ENCODE peak calls at places on chromosome 9, in nine cellular contexts. U is choroid plexus epithelial cell; K is ovary; O is mucosa of descending colon; Y is cardiac fibroblast; X is CD4-positive, alpha-beta T cell; W is PC-9; E is neural crest cell; T is heart left ventricle. A is an unnamed sample.

GRCh38 chr9:6106576-6107339 is 91.3 kb upstream of the RANBP6 start:
- DNase-seq in U (peak; percentile 57), K (no peak), O (no peak), Y (peak; percentile 73), X (no peak), W (peak; percentile 2), E (no peak), T (peak; percentile 22), A (no peak)

GRCh38 chr9:126984969-126985368 is 70.4 kb downstream of the RALGPS1 start:
- DNase-seq in U (no peak), K (no peak), O (no peak), Y (no peak), X (no peak), W (peak; percentile 89), E (no peak), T (no peak), A (peak; percentile 41)

GRCh38 chr9:123607987-123608565 is 252.1 kb downstream of the CRB2 start:
- DNase-seq in U (no peak), K (no peak), O (no peak), Y (no peak), X (no peak), W (no peak), E (no peak), T (no peak), A (no peak)

GRCh38 chr9:18235181-18235908 is 238.6 kb upstream of the ADAMTSL1 start:
- DNase-seq in U (no peak), K (no peak), O (no peak), Y (no peak), X (no peak), W (no peak), E (no peak), T (no peak), A (no peak)

GRCh38 chr9:123616707-123617106 is 260.7 kb downstream of the CRB2 start:
- DNase-seq in U (no peak), K (no peak), O (no peak), Y (no peak), X (no peak), W (no peak), E (no peak), T (no peak), A (no peak)

GRCh38 chr9:95801797-95802196 is 73.7 kb upstream of the ERCC6L2 start:
- DNase-seq in U (no peak), K (no peak), O (no peak), Y (no peak), X (no peak), W (no peak), E (no peak), T (no peak), A (no peak)

GRCh38 chr9:76987594-76988200 is 31.8 kb upstream of the FOXB2 start:
- DNase-seq in U (peak; percentile 61), K (no peak), O (peak; percentile 34), Y (peak; percentile 61), X (no peak), W (peak; percentile 21), E (peak; percentile 8), T (no peak), A (no peak)

GRCh38 chr9:95150903-95151302 is 166.6 kb downstream of the FANCC start:
- DNase-seq in U (no peak), K (no peak), O (no peak), Y (no peak), X (no peak), W (no peak), E (no peak), T (no peak), A (no peak)

GRCh38 chr9:6383551-6384225 is 29.3 kb upstream of the UHRF2 start:
- DNase-seq in U (peak; percentile 60), K (no peak), O (no peak), Y (peak; percentile 69), X (no peak), W (no peak), E (no peak), T (no peak), A (no peak)

GRCh38 chr9:83956288-83957028 is 23.6 kb downstream of the HNRNPK start:
- DNase-seq in U (peak; percentile 55), K (peak; percentile 73), O (peak; percentile 91), Y (peak; percentile 65), X (peak; percentile 12), W (peak; percentile 78), E (peak; percentile 48), T (peak; percentile 78), A (peak; percentile 85)

GRCh38 chr9:91131433-91131839 is 230.3 kb downstream of the AUH start:
- DNase-seq in U (peak; percentile 96), K (peak; percentile 58), O (peak; percentile 73), Y (peak; percentile 90), X (no peak), W (peak; percentile 46), E (no peak), T (no peak), A (no peak)

GRCh38 chr9:119322137-119322695 is 47.0 kb downstream of the BRINP1 start:
- DNase-seq in U (peak; percentile 0), K (peak; percentile 71), O (no peak), Y (no peak), X (no peak), W (no peak), E (peak; percentile 4), T (peak; percentile 34), A (peak; percentile 77)

GRCh38 chr9:35102769-35103659 is at the start of gene STOML2:
- DNase-seq in U (peak; percentile 99), K (peak; percentile 93), O (peak; percentile 92), Y (peak; percentile 97), X (peak; percentile 88), W (peak; percentile 81), E (peak; percentile 84), T (peak; percentile 94), A (peak; percentile 97)
- TF ChIP-seq CTCF in U (peak; percentile 7), K (no peak), O (no peak), Y (no peak), X (no peak), W (no peak), E (peak; percentile 21), T (no peak), A (no peak)

DNA sequence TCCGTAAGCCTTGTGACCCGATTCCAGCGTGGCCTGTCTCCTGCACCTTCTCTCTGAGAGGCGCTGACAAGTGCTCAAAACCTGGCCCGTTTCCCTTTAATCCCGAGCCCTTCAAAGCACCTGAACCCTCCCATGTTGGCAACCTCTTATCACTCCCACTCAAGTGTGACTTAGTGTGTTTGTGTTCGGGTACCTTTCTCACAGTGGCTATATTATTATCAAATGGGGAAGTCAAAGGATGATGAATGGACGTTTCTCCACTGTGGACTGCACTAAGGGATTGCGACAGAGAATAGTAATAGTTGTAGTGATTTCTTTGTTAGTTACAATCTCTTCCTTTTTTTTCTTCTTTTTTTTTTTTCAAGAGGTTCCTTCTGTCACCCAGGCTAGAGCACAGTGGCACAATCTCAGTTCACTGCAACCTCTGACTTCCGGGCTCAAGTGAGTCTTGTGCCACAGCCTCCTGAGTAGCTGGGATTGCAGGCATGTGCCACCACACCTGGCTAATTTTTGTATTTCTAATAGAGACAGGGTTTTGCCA is 65.4 kb upstream of the TNFSF8 start:
- DNase-seq in U (no peak), K (no peak), O (no peak), Y (no peak), X (no peak), W (no peak), E (no peak), T (peak; percentile 31), A (no peak)
- TF ChIP-seq CTCF in U (no peak), K (no peak), O (no peak), Y (no peak), X (no peak), W (no peak), E (no peak), T (no peak), A (no peak)

DNA sequence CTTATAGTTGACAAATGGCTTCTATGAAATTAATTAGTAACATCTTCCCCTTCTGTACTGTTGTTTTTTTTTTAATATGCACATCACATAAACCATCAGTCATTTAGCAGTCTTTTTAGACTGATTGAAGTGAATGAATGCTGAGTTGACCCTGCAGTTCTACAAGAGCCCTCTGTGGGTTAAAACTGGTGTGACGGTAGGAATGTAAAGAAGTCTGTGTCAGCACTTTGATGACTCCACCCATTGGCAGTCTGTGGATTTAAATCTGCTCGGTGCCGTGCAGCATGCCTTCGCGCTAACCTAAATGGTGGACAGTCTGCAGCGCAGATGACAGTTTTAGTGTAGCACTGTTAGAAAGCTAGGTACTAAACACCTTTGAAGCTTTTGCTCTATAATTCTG is 3.1 kb downstream of the GTF3C4 start:
- DNase-seq in U (peak; percentile 70), K (no peak), O (no peak), Y (peak; percentile 57), X (no peak), W (no peak), E (peak; percentile 5), T (no peak), A (no peak)
- TF ChIP-seq CTCF in U (peak; percentile 42), K (no peak), O (no peak), Y (peak; percentile 32), X (no peak), W (peak; percentile 40), E (peak; percentile 54), T (no peak), A (no peak)

DNA sequence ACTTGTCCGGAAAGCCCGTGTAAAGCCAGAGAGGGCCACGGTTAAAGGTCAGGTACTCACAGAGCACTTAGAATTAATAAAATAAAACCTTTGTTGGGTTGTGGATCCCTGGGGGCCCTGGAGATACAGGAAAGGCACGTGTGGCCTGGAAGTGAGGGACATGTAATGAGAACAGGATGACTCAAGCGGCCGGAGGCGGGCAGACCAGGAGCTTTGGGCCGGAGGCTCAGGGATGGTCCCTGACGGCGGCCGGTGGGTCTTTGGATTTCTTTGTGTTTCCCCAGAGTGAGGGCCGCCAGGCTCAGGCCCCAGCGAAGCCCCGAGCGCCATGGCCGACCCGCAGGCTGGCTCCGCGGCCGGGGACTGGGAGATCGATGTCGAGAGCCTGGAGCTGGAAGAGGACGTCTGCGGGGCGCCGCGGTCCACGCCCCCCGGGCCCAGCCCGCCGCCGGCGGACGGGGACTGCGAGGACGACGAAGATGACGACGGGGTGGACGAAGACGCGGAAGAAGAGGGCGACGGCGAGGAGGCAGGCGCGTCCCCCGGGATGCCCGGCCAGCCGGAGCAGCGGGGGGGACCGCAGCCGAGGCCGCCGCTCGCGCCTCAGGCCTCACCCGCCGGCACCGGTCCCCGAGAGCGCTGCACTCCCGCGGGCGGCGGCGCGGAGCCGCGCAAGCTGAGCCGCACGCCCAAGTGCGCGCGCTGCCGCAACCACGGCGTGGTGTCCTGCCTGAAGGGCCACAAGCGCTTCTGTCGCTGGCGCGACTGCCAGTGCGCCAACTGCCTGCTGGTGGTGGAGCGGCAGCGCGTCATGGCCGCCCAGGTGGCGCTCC is 1.3 kb downstream of the DMRT2 start:
- DNase-seq in U (no peak), K (no peak), O (peak; percentile 85), Y (no peak), X (no peak), W (no peak), E (peak; percentile 41), T (no peak), A (no peak)
- TF ChIP-seq CTCF in U (no peak), K (no peak), O (peak; percentile 12), Y (no peak), X (no peak), W (no peak), E (peak; percentile 56), T (no peak), A (no peak)

GRCh38 chr9:14111670-14112069 is 202.3 kb downstream of the NFIB start:
- DNase-seq in U (peak; percentile 75), K (no peak), O (no peak), Y (peak; percentile 59), X (no peak), W (no peak), E (no peak), T (no peak), A (no peak)
- TF ChIP-seq CTCF in U (peak; percentile 19), K (no peak), O (no peak), Y (no peak), X (no peak), W (no peak), E (no peak), T (no peak), A (no peak)

GRCh38 chr9:8917978-8918739 is 1118.6 kb upstream of the DMAC1 start:
- DNase-seq in U (no peak), K (no peak), O (no peak), Y (no peak), X (no peak), W (no peak), E (no peak), T (no peak), A (no peak)
- TF ChIP-seq CTCF in U (no peak), K (no peak), O (no peak), Y (no peak), X (no peak), W (no peak), E (no peak), T (no peak), A (no peak)

A was measured in coronary artery.